ENCODE peak calls at places on chromosomes 4 and X, in four cellular contexts. I, A, H and E are unnamed samples.
A peak's percentile ranks its signal among the peaks of the same experiment; 100 is the strongest.

GRCh38 chr4:127668770-127669169 is 36.0 kb downstream of the INTU start:
- DNase-seq in I (no peak), A (no peak), H (no peak), E (no peak)

GRCh38 chrX:56788717-56789122 is 59.7 kb downstream of the NBDY start:
- DNase-seq in I (no peak), A (peak; percentile 18), H (no peak), E (no peak)

GRCh38 chrX:41110801-41111625 is 25.8 kb downstream of the USP9X start:
- DNase-seq in I (no peak), A (no peak), H (no peak), E (no peak)

GRCh38 chr4:155546451-155546850 is 120.2 kb upstream of the GUCY1A1 start:
- DNase-seq in I (no peak), A (no peak), H (no peak), E (no peak)

GRCh38 chrX:68944211-68944610 is 115.4 kb downstream of the EFNB1 start:
- DNase-seq in I (no peak), A (no peak), H (peak; percentile 0), E (no peak)

GRCh38 chrX:53133400-53133799 is 39.5 kb downstream of the KANTR start:
- DNase-seq in I (no peak), A (no peak), H (no peak), E (no peak)

GRCh38 chrX:76148011-76148665 is 24.7 kb upstream of the PBDC1 start:
- DNase-seq in I (no peak), A (peak; percentile 1), H (no peak), E (peak; percentile 20)

GRCh38 chr4:114791976-114792375 is 193.4 kb downstream of the UGT8 start:
- DNase-seq in I (no peak), A (no peak), H (no peak), E (no peak)

GRCh38 chrX:462853-463252 is 76.1 kb upstream of the PPP2R3B start:
- DNase-seq in I (no peak), A (no peak), H (no peak), E (no peak)

GRCh38 chr4:1882850-1883271 is 11.7 kb downstream of the NSD2 start:
- DNase-seq in I (no peak), A (no peak), H (peak; percentile 87), E (no peak)

GRCh38 chr4:38983756-38984647 is 48.2 kb downstream of the TMEM156 start:
- DNase-seq in I (peak; percentile 11), A (peak; percentile 62), H (no peak), E (no peak)

GRCh38 chr4:140326395-140326993 is 47.0 kb upstream of the SCOC start:
- DNase-seq in I (peak; percentile 54), A (peak; percentile 15), H (peak; percentile 22), E (no peak)

GRCh38 chrX:24999501-24999900 is 16.3 kb downstream of the ARX start:
- DNase-seq in I (no peak), A (no peak), H (no peak), E (no peak)

GRCh38 chrX:20252392-20253231 is 14.1 kb downstream of the RPS6KA3 start:
- DNase-seq in I (peak; percentile 35), A (peak; percentile 35), H (peak; percentile 42), E (no peak)

GRCh38 chr4:87014284-87014782 is 79.5 kb downstream of the AFF1 start:
- DNase-seq in I (no peak), A (no peak), H (no peak), E (no peak)

GRCh38 chr4:110442788-110443187 is 33.2 kb upstream of the ENPEP start:
- DNase-seq in I (no peak), A (no peak), H (no peak), E (no peak)

GRCh38 chrX:9847071-9847470 is 60.8 kb downstream of the SHROOM2 start:
- DNase-seq in I (no peak), A (peak; percentile 74), H (no peak), E (no peak)

GRCh38 chr4:87002682-87003043 is 67.9 kb downstream of the AFF1 start:
- DNase-seq in I (no peak), A (no peak), H (no peak), E (no peak)

GRCh38 chr4:3469386-3470243 is 6.5 kb downstream of the DOK7 start:
- DNase-seq in I (no peak), A (no peak), H (no peak), E (no peak)

GRCh38 chr4:88791274-88791673 is 93.6 kb upstream of the NAP1L5 start:
- DNase-seq in I (no peak), A (peak; percentile 14), H (no peak), E (no peak)

GRCh38 chr4:35885081-35885480 is 359.2 kb downstream of the ARAP2 start:
- DNase-seq in I (no peak), A (no peak), H (no peak), E (no peak)

GRCh38 chrX:131881194-131881593 is 141.9 kb upstream of the STK26 start:
- DNase-seq in I (no peak), A (no peak), H (peak; percentile 8), E (no peak)

GRCh38 chr4:24999392-25000104 is 31.2 kb downstream of the LGI2 start:
- DNase-seq in I (no peak), A (no peak), H (no peak), E (no peak)

GRCh38 chr4:141654098-141654497 is 17.7 kb downstream of the IL15 start:
- DNase-seq in I (no peak), A (no peak), H (no peak), E (no peak)

GRCh38 chr4:4901877-4902276 is 42.4 kb downstream of the MSX1 start:
- DNase-seq in I (no peak), A (no peak), H (no peak), E (no peak)

GRCh38 chrX:40581333-40581910 is 652 bp downstream of the ATP6AP2 start:
- DNase-seq in I (no peak), A (no peak), H (no peak), E (no peak)

GRCh38 chr4:183797445-183798248 is 107.5 kb upstream of the STOX2 start:
- DNase-seq in I (peak; percentile 83), A (no peak), H (no peak), E (no peak)

GRCh38 chrX:16087081-16087480 is 36.3 kb upstream of the GRPR start:
- DNase-seq in I (no peak), A (no peak), H (no peak), E (no peak)

GRCh38 chrX:147069926-147070325 is 255.4 kb upstream of the CXorf51A start:
- DNase-seq in I (no peak), A (no peak), H (no peak), E (no peak)

GRCh38 chr4:186621959-186622553 is 66.7 kb upstream of the MTNR1A start:
- DNase-seq in I (no peak), A (no peak), H (no peak), E (no peak)

GRCh38 chrX:49155243-49155899 is 7.2 kb upstream of the MAGIX start:
- DNase-seq in I (no peak), A (no peak), H (peak; percentile 79), E (no peak)

GRCh38 chrX:15816886-15817285 is 26.6 kb downstream of the ZRSR2 start:
- DNase-seq in I (peak; percentile 29), A (no peak), H (no peak), E (peak; percentile 9)

GRCh38 chr4:107255596-107255995 is 219.5 kb upstream of the DKK2 start:
- DNase-seq in I (no peak), A (no peak), H (no peak), E (no peak)

GRCh38 chr4:44415251-44415650 is 33.4 kb downstream of the KCTD8 start:
- DNase-seq in I (no peak), A (no peak), H (no peak), E (no peak)

GRCh38 chr4:115841873-115842272 is 728.5 kb upstream of the NDST4 start:
- DNase-seq in I (no peak), A (no peak), H (no peak), E (no peak)

GRCh38 chr4:103144926-103145325 is 45.3 kb upstream of the BDH2 start:
- DNase-seq in I (no peak), A (no peak), H (no peak), E (no peak)

GRCh38 chr4:6032249-6033244 is 14.3 kb upstream of the C4orf50 start:
- DNase-seq in I (no peak), A (no peak), H (peak; percentile 24), E (no peak)

GRCh38 chr4:67702166-67702565 is 1.2 kb upstream of the UBA6 start:
- DNase-seq in I (no peak), A (no peak), H (no peak), E (no peak)

GRCh38 chr4:74367656-74368055 is 2.7 kb downstream of the EREG start:
- DNase-seq in I (no peak), A (no peak), H (no peak), E (no peak)

GRCh38 chr4:74374561-74375327 is 9.8 kb downstream of the EREG start:
- DNase-seq in I (no peak), A (no peak), H (no peak), E (no peak)

GRCh38 chr4:74374128-74374527 is 9.2 kb downstream of the EREG start:
- DNase-seq in I (no peak), A (no peak), H (no peak), E (no peak)

GRCh38 chr4:74369860-74370259 is 4.9 kb downstream of the EREG start:
- DNase-seq in I (no peak), A (no peak), H (no peak), E (no peak)

GRCh38 chr4:74370912-74371311 is 6.0 kb downstream of the EREG start:
- DNase-seq in I (peak; percentile 42), A (peak; percentile 65), H (peak; percentile 64), E (no peak)
- TF ChIP-seq NFIC in I (no peak), A (no peak), H (no peak), E (no peak)

GRCh38 chr4:145939241-145939640 is 618 bp upstream of the ZNF827 start:
- DNase-seq in I (no peak), A (no peak), H (no peak), E (no peak)

GRCh38 chr4:145939856-145940255 is 1.2 kb upstream of the ZNF827 start:
- DNase-seq in I (no peak), A (no peak), H (no peak), E (no peak)

GRCh38 chr4:145945431-145946155 is 7.0 kb upstream of the ZNF827 start:
- DNase-seq in I (no peak), A (no peak), H (no peak), E (no peak)

GRCh38 chr4:145944886-145945285 is 6.3 kb upstream of the ZNF827 start:
- DNase-seq in I (no peak), A (no peak), H (no peak), E (no peak)
- TF ChIP-seq NFIC in I (no peak), A (no peak), H (no peak), E (no peak)

GRCh38 chr4:147548251-147548650 is 67.4 kb downstream of the EDNRA start:
- DNase-seq in I (no peak), A (no peak), H (no peak), E (no peak)

GRCh38 chr4:147543039-147543438 is 62.1 kb downstream of the EDNRA start:
- DNase-seq in I (no peak), A (no peak), H (no peak), E (no peak)

GRCh38 chr4:147542229-147542990 is 61.5 kb downstream of the EDNRA start:
- DNase-seq in I (no peak), A (no peak), H (no peak), E (no peak)

GRCh38 chr4:147547314-147548056 is 66.6 kb downstream of the EDNRA start:
- DNase-seq in I (no peak), A (peak; percentile 29), H (no peak), E (no peak)

GRCh38 chr4:147546341-147546740 is 65.4 kb downstream of the EDNRA start:
- DNase-seq in I (no peak), A (no peak), H (no peak), E (no peak)
- TF ChIP-seq NFIC in I (no peak), A (no peak), H (no peak), E (no peak)

GRCh38 chr4:151226004-151226932 is 50.7 kb upstream of the PRSS48 start:
- DNase-seq in I (no peak), A (no peak), H (no peak), E (no peak)
- TF ChIP-seq NFIC in I (peak; percentile 95), A (no peak), H (no peak), E (no peak)